ENCODE peak calls at places on chromosomes 11 and 22, in seven cellular contexts. R is Peyer's patch, A is ovary, K is stomach, W is tibial nerve, X is A549, S is endothelial cell of umbilical vein. L is an unnamed sample.

GRCh38 chr11:132260636-132261035 is 890.2 kb downstream of the NTM start:
- DNase-seq in X (no peak), K (no peak), S (no peak), A (no peak), W (no peak), R (no peak), L (no peak)

GRCh38 chr11:86122773-86123172 is 53.9 kb upstream of the PICALM start:
- DNase-seq in R (no peak), X (no peak), W (no peak), S (no peak), K (no peak), A (no peak), L (no peak)

GRCh38 chr22:43624144-43624998 is 187.7 kb downstream of the EFCAB6 start:
- DNase-seq in K (no peak), W (no peak), X (peak), A (no peak), R (no peak), S (no peak), L (peak)

GRCh38 chr11:13303668-13304649 is 26.4 kb downstream of the BMAL1 start:
- DNase-seq in X (no peak), W (no peak), A (no peak), R (no peak), K (no peak), S (no peak), L (no peak)

GRCh38 chr22:46171940-46172339 is 21.6 kb downstream of the PPARA start:
- DNase-seq in A (peak), X (no peak), S (no peak), K (no peak), R (peak), W (no peak), L (no peak)

GRCh38 chr11:130609121-130610035 is 160.9 kb downstream of the ADAMTS15 start:
- DNase-seq in R (no peak), S (no peak), X (no peak), W (peak), K (peak), A (peak), L (no peak)

GRCh38 chr22:38513063-38513462 is 7.0 kb upstream of the DDX17 start:
- DNase-seq in W (no peak), S (no peak), A (no peak), R (no peak), X (no peak), K (no peak), L (no peak)

GRCh38 chr22:40226620-40227019 is 48.9 kb downstream of the TNRC6B start:
- DNase-seq in K (no peak), S (no peak), R (no peak), W (no peak), X (no peak), A (no peak), L (no peak)

GRCh38 chr11:121844016-121844415 is 272.0 kb downstream of the BLID start:
- DNase-seq in X (peak), W (no peak), A (no peak), K (no peak), S (no peak), R (no peak), L (no peak)

GRCh38 chr11:131692961-131693360 is 322.5 kb downstream of the NTM start:
- DNase-seq in W (no peak), X (no peak), A (no peak), R (no peak), K (no peak), S (no peak), L (no peak)

GRCh38 chr11:123584737-123585136 is 69.7 kb downstream of the SCN3B start:
- DNase-seq in R (no peak), A (no peak), S (no peak), W (no peak), X (no peak), K (no peak), L (no peak)

GRCh38 chr11:72736452-72737069 is 15.6 kb downstream of the ARAP1 start:
- DNase-seq in S (peak), K (no peak), X (peak), W (no peak), R (no peak), A (no peak), L (peak)

GRCh38 chr11:15233386-15233785 is 118.7 kb downstream of the INSC start:
- DNase-seq in R (no peak), X (no peak), W (no peak), A (no peak), S (no peak), K (no peak), L (no peak)

GRCh38 chr11:67606150-67606476 is 623 bp upstream of the NDUFV1 start:
- DNase-seq in A (no peak), K (no peak), S (no peak), R (no peak), X (no peak), W (no peak), L (no peak)

GRCh38 chr11:113603277-113604059 is 102.6 kb downstream of the TMPRSS5 start:
- DNase-seq in A (no peak), S (peak), W (no peak), R (no peak), K (no peak), X (no peak), L (no peak)

GRCh38 chr11:132234878-132235277 is 864.5 kb downstream of the NTM start:
- DNase-seq in A (no peak), K (no peak), W (no peak), X (no peak), R (no peak), S (no peak), L (no peak)

GRCh38 chr22:32080904-32081303 is 37.8 kb downstream of the SLC5A1 start:
- DNase-seq in A (no peak), S (peak), W (no peak), R (no peak), K (peak), X (peak), L (peak)

GRCh38 chr22:35900483-35901168 is 128.0 kb downstream of the RBFOX2 start:
- DNase-seq in R (no peak), K (no peak), A (no peak), X (peak), W (no peak), S (peak), L (no peak)

GRCh38 chr11:18757742-18758294 is 31.8 kb upstream of the IGSF22 start:
- DNase-seq in X (no peak), S (no peak), R (no peak), K (no peak), W (no peak), A (no peak), L (no peak)

GRCh38 chr22:47166446-47167016 is 404.1 kb downstream of the TBC1D22A start:
- DNase-seq in A (peak), R (peak), S (no peak), K (no peak), X (no peak), W (peak), L (no peak)

GRCh38 chr22:48091060-48091650 is 1328.7 kb downstream of the TBC1D22A start:
- DNase-seq in R (peak), K (no peak), X (no peak), W (no peak), A (no peak), S (no peak), L (no peak)

GRCh38 chr11:117872420-117872961 is 4.0 kb downstream of the FXYD6 start:
- DNase-seq in W (no peak), A (peak), K (no peak), S (no peak), X (no peak), R (no peak), L (no peak)
- TF ChIP-seq POLR2A in W (no peak), A (no peak), K (no peak), S (no peak), X (no peak), R (no peak), L (no peak)

DNA sequence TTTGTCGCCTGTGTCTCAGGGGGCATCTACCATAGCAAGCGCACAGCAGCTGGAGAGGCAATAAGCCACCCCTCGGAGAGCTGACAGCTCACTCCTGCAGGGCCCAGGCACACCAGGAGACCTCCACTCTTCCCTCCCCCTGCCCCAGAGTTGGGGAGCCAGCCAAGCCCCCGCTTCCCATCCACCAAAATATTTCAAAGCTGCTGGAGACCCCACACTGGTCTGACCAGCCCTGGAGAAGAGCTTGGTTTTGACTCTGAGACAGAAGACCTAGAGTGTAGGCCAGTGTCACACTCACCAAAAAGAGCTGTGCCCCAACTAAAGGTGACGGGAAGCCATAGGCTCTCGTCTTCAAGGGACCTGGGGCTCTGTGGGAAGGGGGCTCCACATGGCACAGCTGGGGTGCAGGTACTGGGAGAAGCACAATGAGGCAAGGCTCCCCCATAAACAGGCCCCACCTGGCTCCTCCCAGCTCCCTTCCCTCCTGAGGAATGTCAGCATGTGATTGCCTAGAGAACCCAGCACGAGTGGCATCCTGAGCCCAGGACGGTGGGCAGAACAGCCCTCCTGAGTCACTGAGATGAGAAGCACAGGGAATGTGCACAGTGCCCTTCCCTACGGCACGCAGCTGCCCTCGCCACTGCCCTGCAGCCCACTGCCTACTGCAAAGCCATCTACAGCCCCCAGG is 5.8 kb upstream of the GNAZ start:
- DNase-seq in R (peak), X (no peak), S (no peak), W (no peak), K (no peak), A (no peak), L (no peak)
- TF ChIP-seq POLR2A in R (no peak), X (no peak), S (no peak), W (no peak), K (no peak), A (no peak), L (no peak)

GRCh38 chr22:30635273-30636225 is at the start of gene SLC35E4:
- DNase-seq in K (peak), X (peak), A (peak), W (peak), R (peak), S (peak), L (peak)
- TF ChIP-seq POLR2A in K (no peak), X (peak), A (peak), W (peak), R (peak), S (peak), L (peak)

GRCh38 chr11:235998-236773 is at the start of gene SIRT3:
- DNase-seq in K (peak), W (peak), X (peak), R (peak), A (peak), S (peak), L (peak)
- TF ChIP-seq POLR2A in K (no peak), W (no peak), X (peak), R (peak), A (peak), S (peak), L (peak)

GRCh38 chr11:119728651-119729580 is at the start of gene NECTIN1:
- DNase-seq in R (peak), K (peak), X (peak), S (peak), W (peak), A (peak), L (peak)
- TF ChIP-seq POLR2A in R (peak), K (no peak), X (peak), S (peak), W (peak), A (peak), L (peak)

GRCh38 chr11:118911880-118912741 is 13.6 kb downstream of the BCL9L start:
- DNase-seq in A (peak), K (no peak), R (peak), S (peak), X (peak), W (peak), L (no peak)

GRCh38 chr11:118909619-118910308 is 16.0 kb downstream of the BCL9L start:
- DNase-seq in S (no peak), A (no peak), K (no peak), X (no peak), W (no peak), R (no peak), L (no peak)

GRCh38 chr11:118908931-118909618 is 16.7 kb downstream of the BCL9L start:
- DNase-seq in S (peak), X (peak), K (peak), R (no peak), W (peak), A (peak), L (no peak)

GRCh38 chr11:118911113-118911879 is 14.4 kb downstream of the BCL9L start:
- DNase-seq in K (no peak), S (no peak), R (peak), A (no peak), X (peak), W (no peak), L (no peak)

DNA sequence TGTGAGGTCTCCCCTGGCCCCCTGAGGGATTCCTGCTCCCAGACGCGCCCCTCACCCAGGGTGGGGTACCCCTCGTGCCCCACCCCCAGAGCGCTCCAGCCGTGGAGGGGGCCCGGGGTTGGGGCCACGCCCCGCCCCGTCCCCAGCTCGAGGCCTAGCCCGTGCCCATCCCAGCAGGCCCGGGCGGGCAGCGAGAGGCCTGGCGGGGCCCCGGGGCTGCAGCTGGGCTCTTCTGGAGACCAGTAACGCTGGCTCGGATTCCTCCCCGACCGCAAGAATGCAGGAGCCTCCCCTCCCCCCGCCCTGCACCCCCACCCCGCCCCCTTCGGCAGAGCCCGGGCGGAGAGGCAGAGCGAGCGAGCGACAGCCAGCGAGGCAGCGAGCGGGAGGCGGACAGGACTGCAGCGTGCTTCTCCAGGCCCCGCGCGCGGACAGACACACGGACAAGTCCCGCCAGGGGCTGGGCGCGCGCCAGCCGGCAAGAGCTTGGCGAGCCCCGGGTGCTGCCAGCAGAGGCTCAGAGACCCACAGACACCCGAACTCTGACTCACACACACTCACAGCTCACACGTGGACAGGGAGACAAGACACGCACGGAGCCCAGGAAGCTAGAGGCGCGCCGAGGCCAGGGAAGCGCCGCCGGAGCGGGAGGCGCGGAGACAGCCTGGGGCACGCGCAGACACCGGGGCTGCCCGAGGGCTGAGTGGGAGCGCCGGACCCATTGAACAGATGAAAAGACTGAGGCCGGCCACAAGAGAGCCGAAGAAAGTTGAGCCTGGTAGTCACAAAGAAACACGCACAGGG is 15.2 kb downstream of the BCL9L start:
- DNase-seq in R (peak), A (peak), S (peak), W (peak), K (peak), X (peak), L (no peak)
- TF ChIP-seq POLR2A in R (no peak), A (peak), S (no peak), W (no peak), K (no peak), X (peak), L (peak)

GRCh38 chr11:94127632-94128031 is 1.0 kb upstream of the PANX1 start:
- DNase-seq in X (no peak), K (no peak), S (no peak), W (no peak), A (no peak), R (no peak), L (no peak)

GRCh38 chr11:94128746-94129504 is at the start of gene PANX1:
- DNase-seq in R (peak), A (peak), S (peak), X (peak), K (peak), W (peak), L (no peak)

GRCh38 chr11:94130589-94131362 is 2.1 kb downstream of the PANX1 start:
- DNase-seq in K (no peak), A (peak), W (no peak), S (peak), R (no peak), X (no peak), L (no peak)

GRCh38 chr11:94129505-94130335 is 1.1 kb downstream of the PANX1 start:
- DNase-seq in S (peak), X (no peak), R (peak), K (no peak), A (no peak), W (no peak), L (no peak)

DNA sequence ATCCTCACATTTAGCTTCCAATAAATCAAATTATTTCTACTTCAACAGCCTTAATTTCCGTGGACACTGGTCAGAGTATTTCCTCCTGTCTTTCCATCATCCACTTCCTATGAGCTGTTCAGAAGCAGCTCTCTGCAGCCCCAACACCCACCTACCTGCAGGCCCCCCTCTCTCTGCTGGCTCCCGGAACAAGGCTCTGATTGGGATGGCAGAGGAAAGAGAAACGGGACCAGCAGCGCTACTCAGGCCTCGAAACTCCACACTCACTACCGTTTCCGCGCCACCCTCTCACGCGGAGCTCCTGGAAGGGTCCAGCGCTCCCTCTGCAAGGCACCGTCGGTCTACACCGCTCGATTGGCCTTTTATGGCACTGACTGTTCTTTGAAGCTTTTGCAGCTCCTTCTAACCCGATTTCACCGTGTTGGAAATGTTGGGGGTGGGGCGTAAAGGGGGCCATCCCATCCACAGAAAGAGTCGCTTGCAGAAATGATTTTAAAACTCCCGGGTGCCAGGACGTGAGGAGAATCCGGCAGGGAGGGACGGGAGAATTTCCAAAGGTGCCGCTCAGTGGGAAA is 383 bp upstream of the PANX1 start:
- DNase-seq in A (peak), R (no peak), S (no peak), K (peak), W (no peak), X (no peak), L (no peak)
- TF ChIP-seq POLR2A in A (no peak), R (no peak), S (no peak), K (no peak), W (no peak), X (no peak), L (no peak)

DNA sequence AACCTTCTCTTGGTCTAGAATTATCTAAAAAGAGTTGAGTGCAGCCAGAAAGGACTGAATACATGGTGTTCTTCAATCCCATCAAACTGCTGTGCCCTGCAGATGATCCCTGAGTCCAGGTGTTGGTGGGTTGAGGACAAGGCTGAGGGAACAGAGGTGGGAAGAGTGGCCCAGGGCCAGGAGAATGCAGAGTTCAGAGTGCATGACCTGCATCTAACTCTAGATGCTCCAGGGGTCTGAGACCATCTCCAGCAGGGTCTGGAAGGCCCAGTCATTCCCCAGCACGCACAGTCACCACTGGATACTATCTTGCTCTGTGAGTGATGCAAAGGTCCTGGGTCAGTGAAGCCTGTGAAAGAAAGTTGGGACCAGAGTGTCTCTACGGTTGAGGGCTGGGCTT is 2.1 kb upstream of the VPREB1 start:
- DNase-seq in K (no peak), A (no peak), X (no peak), W (no peak), R (no peak), S (no peak), L (no peak)
- TF ChIP-seq POLR2A in K (no peak), A (no peak), X (no peak), W (no peak), R (no peak), S (no peak), L (no peak)

DNA sequence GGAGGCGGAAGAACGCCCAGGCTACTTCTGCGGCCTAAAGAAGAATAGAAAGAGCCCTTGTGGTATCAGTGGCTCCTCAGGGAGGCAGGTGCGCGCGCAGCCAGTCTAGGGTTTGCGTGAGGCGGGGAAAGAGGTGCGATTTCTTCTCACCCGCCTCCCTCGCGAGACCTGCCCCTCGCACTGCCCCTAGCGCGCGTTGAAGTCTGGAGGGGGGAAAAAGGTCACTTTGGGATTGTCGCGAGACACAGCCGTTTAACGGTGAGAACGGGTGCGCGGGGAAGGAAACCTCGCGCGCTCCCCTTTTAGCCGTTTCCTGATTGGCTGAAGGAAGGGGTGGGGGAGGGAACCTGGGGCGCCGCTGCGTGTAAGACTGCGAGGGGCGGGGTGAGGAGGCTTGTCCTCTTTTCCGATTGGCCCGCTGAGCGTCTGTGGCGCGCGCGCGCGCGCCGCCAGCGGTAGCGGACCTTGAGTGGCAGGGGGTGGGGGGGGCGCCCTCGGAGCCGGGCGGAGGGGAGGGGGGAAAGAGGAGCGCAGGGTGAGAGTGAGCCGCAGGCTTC is at the start of gene ZFP91:
- DNase-seq in R (peak), S (peak), X (peak), W (peak), K (peak), A (peak), L (peak)
- TF ChIP-seq POLR2A in R (peak), S (no peak), X (peak), W (peak), K (no peak), A (peak), L (peak)

GRCh38 chr11:119084663-119085522 is at the start of gene HMBS:
- DNase-seq in X (peak), K (peak), A (peak), R (peak), S (peak), W (peak), L (peak)
- TF ChIP-seq POLR2A in X (peak), K (no peak), A (peak), R (no peak), S (peak), W (no peak), L (peak)